ENCODE peak calls at places on chromosomes 11 and 22, in six cellular contexts. One of them, this sample, is unnamed.

GRCh38 chr22:31540966-31541365 is 44.6 kb downstream of the SFI1 start:
- DNase-seq in thoracic aorta: no peak
- DNase-seq in cardiac muscle cell: no peak
- DNase-seq in CD8-positive, alpha-beta memory T cell: no peak
- DNase-seq in A549: no peak
- DNase-seq in left ventricle myocardium inferior: no peak
- DNase-seq in this sample: no peak

GRCh38 chr11:29280452-29280851 is 736.4 kb downstream of the KCNA4 start:
- DNase-seq in thoracic aorta: no peak
- DNase-seq in cardiac muscle cell: no peak
- DNase-seq in CD8-positive, alpha-beta memory T cell: no peak
- DNase-seq in A549: no peak
- DNase-seq in left ventricle myocardium inferior: no peak
- DNase-seq in this sample: no peak

GRCh38 chr11:19200410-19201201 is 1.2 kb downstream of the CSRP3 start:
- DNase-seq in thoracic aorta: no peak
- DNase-seq in cardiac muscle cell: no peak
- DNase-seq in CD8-positive, alpha-beta memory T cell: no peak
- DNase-seq in A549: no peak
- DNase-seq in left ventricle myocardium inferior: no peak
- DNase-seq in this sample: no peak

GRCh38 chr11:128549256-128549944 is 38.0 kb downstream of the ETS1 start:
- DNase-seq in thoracic aorta: no peak
- DNase-seq in cardiac muscle cell: no peak
- DNase-seq in CD8-positive, alpha-beta memory T cell: no peak
- DNase-seq in A549: no peak
- DNase-seq in left ventricle myocardium inferior: peak
- DNase-seq in this sample: no peak

GRCh38 chr22:18033204-18033998 is 9.0 kb upstream of the MICAL3 start:
- DNase-seq in thoracic aorta: no peak
- DNase-seq in cardiac muscle cell: no peak
- DNase-seq in CD8-positive, alpha-beta memory T cell: no peak
- DNase-seq in A549: no peak
- DNase-seq in left ventricle myocardium inferior: no peak
- DNase-seq in this sample: no peak

GRCh38 chr22:26770624-26771023 is 113.2 kb downstream of the MIAT start:
- DNase-seq in thoracic aorta: no peak
- DNase-seq in cardiac muscle cell: no peak
- DNase-seq in CD8-positive, alpha-beta memory T cell: no peak
- DNase-seq in A549: no peak
- DNase-seq in left ventricle myocardium inferior: no peak
- DNase-seq in this sample: no peak

GRCh38 chr11:15937601-15938361 is 418.6 kb downstream of the SOX6 start:
- DNase-seq in thoracic aorta: no peak
- DNase-seq in cardiac muscle cell: no peak
- DNase-seq in CD8-positive, alpha-beta memory T cell: no peak
- DNase-seq in A549: no peak
- DNase-seq in left ventricle myocardium inferior: no peak
- DNase-seq in this sample: no peak

GRCh38 chr11:63769044-63769718 is 606 bp upstream of the ZFTA start:
- DNase-seq in thoracic aorta: no peak
- DNase-seq in cardiac muscle cell: peak
- DNase-seq in CD8-positive, alpha-beta memory T cell: peak
- DNase-seq in A549: no peak
- DNase-seq in left ventricle myocardium inferior: peak
- DNase-seq in this sample: no peak

GRCh38 chr11:43129329-43129728 is 182.5 kb upstream of the API5 start:
- DNase-seq in thoracic aorta: no peak
- DNase-seq in cardiac muscle cell: no peak
- DNase-seq in CD8-positive, alpha-beta memory T cell: no peak
- DNase-seq in A549: no peak
- DNase-seq in left ventricle myocardium inferior: no peak
- DNase-seq in this sample: no peak

GRCh38 chr22:24181996-24182560 is 791 bp downstream of the SUSD2 start:
- DNase-seq in thoracic aorta: no peak
- DNase-seq in cardiac muscle cell: no peak
- DNase-seq in CD8-positive, alpha-beta memory T cell: no peak
- DNase-seq in A549: no peak
- DNase-seq in left ventricle myocardium inferior: peak
- DNase-seq in this sample: no peak

GRCh38 chr11:22346283-22346682 is 8.1 kb downstream of the SLC17A6 start:
- DNase-seq in thoracic aorta: no peak
- DNase-seq in cardiac muscle cell: no peak
- DNase-seq in CD8-positive, alpha-beta memory T cell: no peak
- DNase-seq in A549: no peak
- DNase-seq in left ventricle myocardium inferior: no peak
- DNase-seq in this sample: no peak

GRCh38 chr22:40512426-40513136 is 123.9 kb downstream of the MRTFA start:
- DNase-seq in thoracic aorta: no peak
- DNase-seq in cardiac muscle cell: no peak
- DNase-seq in CD8-positive, alpha-beta memory T cell: no peak
- DNase-seq in A549: peak
- DNase-seq in left ventricle myocardium inferior: no peak
- DNase-seq in this sample: no peak

GRCh38 chr11:92107331-92107730 is 117.3 kb upstream of the FAT3 start:
- DNase-seq in thoracic aorta: no peak
- DNase-seq in cardiac muscle cell: no peak
- DNase-seq in CD8-positive, alpha-beta memory T cell: no peak
- DNase-seq in A549: no peak
- DNase-seq in left ventricle myocardium inferior: no peak
- DNase-seq in this sample: no peak

GRCh38 chr22:36590441-36591056 is 61.6 kb upstream of the EIF3D start:
- DNase-seq in thoracic aorta: no peak
- DNase-seq in cardiac muscle cell: no peak
- DNase-seq in CD8-positive, alpha-beta memory T cell: no peak
- DNase-seq in A549: no peak
- DNase-seq in left ventricle myocardium inferior: no peak
- DNase-seq in this sample: no peak

DNA sequence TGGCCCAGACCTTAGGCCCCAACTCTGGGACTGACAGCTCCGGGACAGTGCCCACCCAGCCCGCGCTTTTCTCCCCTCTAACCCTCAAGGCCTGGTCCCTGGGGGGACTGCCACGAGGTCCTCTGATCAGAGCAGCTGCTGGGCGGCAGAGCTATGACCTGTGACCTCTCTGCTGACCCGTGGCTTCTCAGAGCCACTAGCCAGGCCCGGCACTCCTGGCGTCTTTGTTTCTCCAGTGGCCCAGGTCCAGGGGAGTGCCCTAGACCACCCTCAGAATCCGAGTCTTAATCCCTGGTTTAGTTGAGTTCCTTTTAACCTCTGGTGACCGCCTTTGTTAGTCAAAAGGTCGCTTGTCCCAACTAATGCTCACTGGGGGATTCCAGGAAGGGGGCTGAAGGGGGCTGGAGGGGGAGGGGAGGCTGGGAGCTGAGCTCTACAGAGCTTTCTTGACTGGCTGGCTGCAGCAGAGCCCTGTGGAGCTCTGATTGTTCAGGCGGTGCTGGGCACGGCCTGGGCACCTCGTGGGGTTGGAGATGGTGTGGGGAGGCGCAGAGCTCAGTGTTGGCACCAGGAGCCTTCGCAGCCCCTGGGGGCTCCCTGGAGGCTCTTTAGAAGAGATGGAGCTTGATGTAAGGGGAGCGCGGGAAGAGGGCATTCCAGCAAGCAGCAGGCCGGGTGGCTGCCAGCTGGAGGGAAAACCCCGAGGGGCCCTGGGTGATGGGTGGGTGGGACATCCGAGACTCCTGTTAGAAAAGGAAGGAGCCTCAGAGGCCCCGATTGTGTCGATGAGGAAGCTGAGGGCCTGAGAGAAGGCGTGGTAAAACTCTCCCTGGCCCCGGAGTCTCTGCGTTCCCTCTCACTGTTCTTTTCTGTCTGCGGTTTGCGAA is 1.4 kb downstream of the FBLN1 start:
- DNase-seq in thoracic aorta: no peak
- DNase-seq in cardiac muscle cell: no peak
- DNase-seq in CD8-positive, alpha-beta memory T cell: no peak
- DNase-seq in A549: no peak
- DNase-seq in left ventricle myocardium inferior: no peak
- DNase-seq in this sample: no peak
- H3K27ac ChIP-seq in thoracic aorta: peak
- H3K27ac ChIP-seq in cardiac muscle cell: peak
- H3K27ac ChIP-seq in CD8-positive, alpha-beta memory T cell: no peak
- H3K27ac ChIP-seq in A549: no peak
- H3K27ac ChIP-seq in left ventricle myocardium inferior: peak
- H3K27ac ChIP-seq in this sample: peak

DNA sequence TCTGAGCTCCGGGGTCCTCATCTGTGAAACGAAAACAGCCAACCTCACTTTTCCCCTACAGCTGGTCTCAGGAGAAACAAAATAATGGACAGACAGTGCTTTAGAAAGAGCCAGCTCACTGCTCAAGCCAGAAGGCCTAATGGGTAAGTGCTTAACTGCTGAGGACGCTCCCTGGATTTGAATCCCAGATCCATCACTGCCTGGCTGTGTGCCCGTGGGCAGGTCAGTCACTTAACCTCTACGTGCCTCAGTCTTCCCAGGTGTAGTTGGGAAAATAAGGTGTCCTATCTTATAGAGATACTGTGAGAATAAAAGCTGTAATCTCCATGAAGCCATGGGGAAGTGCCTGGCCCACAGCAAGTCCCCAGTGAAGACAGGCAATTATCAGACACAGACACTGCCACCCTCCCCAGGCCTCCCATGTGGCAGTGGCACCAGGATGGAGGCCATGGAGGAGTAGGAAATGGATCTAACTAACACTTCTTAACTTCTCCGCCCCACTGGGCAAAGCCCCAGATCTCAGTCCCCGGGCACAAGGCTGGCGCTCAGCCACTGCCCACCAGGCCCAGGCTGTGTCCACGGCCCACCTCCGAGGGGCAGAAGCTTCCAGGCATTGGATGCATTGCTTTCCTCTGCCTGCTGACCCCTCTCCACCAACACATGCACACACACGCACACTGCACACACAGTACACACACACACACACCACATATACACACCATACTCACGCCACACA is 9.2 kb downstream of the TP53I11 start:
- DNase-seq in thoracic aorta: no peak
- DNase-seq in cardiac muscle cell: no peak
- DNase-seq in CD8-positive, alpha-beta memory T cell: no peak
- DNase-seq in A549: no peak
- DNase-seq in left ventricle myocardium inferior: no peak
- DNase-seq in this sample: no peak
- H3K27ac ChIP-seq in thoracic aorta: no peak
- H3K27ac ChIP-seq in cardiac muscle cell: peak
- H3K27ac ChIP-seq in CD8-positive, alpha-beta memory T cell: no peak
- H3K27ac ChIP-seq in A549: no peak
- H3K27ac ChIP-seq in left ventricle myocardium inferior: peak
- H3K27ac ChIP-seq in this sample: no peak

GRCh38 chr22:47124451-47124881 is 362.0 kb downstream of the TBC1D22A start:
- DNase-seq in thoracic aorta: no peak
- DNase-seq in cardiac muscle cell: no peak
- DNase-seq in CD8-positive, alpha-beta memory T cell: no peak
- DNase-seq in A549: no peak
- DNase-seq in left ventricle myocardium inferior: peak
- DNase-seq in this sample: no peak
- H3K27ac ChIP-seq in thoracic aorta: no peak
- H3K27ac ChIP-seq in cardiac muscle cell: no peak
- H3K27ac ChIP-seq in CD8-positive, alpha-beta memory T cell: no peak
- H3K27ac ChIP-seq in A549: no peak
- H3K27ac ChIP-seq in left ventricle myocardium inferior: no peak
- H3K27ac ChIP-seq in this sample: no peak

GRCh38 chr11:70324354-70325115 is 54.0 kb downstream of the PPFIA1 start:
- DNase-seq in thoracic aorta: no peak
- DNase-seq in cardiac muscle cell: peak
- DNase-seq in CD8-positive, alpha-beta memory T cell: no peak
- DNase-seq in A549: no peak
- DNase-seq in left ventricle myocardium inferior: no peak
- DNase-seq in this sample: no peak

GRCh38 chr11:70326843-70327242 is 56.4 kb downstream of the PPFIA1 start:
- DNase-seq in thoracic aorta: no peak
- DNase-seq in cardiac muscle cell: no peak
- DNase-seq in CD8-positive, alpha-beta memory T cell: no peak
- DNase-seq in A549: no peak
- DNase-seq in left ventricle myocardium inferior: no peak
- DNase-seq in this sample: no peak

GRCh38 chr11:70328556-70328955 is 58.1 kb downstream of the PPFIA1 start:
- DNase-seq in thoracic aorta: no peak
- DNase-seq in cardiac muscle cell: no peak
- DNase-seq in CD8-positive, alpha-beta memory T cell: no peak
- DNase-seq in A549: no peak
- DNase-seq in left ventricle myocardium inferior: no peak
- DNase-seq in this sample: no peak

GRCh38 chr11:70326365-70326803 is 55.9 kb downstream of the PPFIA1 start:
- DNase-seq in thoracic aorta: no peak
- DNase-seq in cardiac muscle cell: no peak
- DNase-seq in CD8-positive, alpha-beta memory T cell: no peak
- DNase-seq in A549: no peak
- DNase-seq in left ventricle myocardium inferior: no peak
- DNase-seq in this sample: no peak

DNA sequence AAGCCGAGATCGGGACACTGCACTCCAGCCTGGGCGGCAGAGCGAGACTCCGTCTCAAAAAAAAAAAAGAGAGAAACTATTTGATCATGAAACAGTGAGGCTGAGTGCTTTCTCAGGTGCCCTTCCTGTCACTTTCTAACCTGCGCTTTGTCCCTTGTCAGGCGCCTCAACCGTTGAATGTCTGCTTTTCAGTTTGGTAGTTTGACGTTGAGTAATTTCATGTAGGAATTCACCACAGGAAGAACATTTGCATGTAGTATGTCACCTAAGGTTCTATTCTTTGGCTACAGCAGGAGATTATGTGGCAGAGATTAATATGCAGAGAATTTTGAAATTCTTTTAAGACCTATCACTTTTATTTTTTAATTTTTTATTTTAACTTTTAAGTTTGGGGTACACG is 57.2 kb downstream of the PPFIA1 start:
- DNase-seq in thoracic aorta: no peak
- DNase-seq in cardiac muscle cell: no peak
- DNase-seq in CD8-positive, alpha-beta memory T cell: no peak
- DNase-seq in A549: no peak
- DNase-seq in left ventricle myocardium inferior: no peak
- DNase-seq in this sample: no peak
- H3K27ac ChIP-seq in thoracic aorta: no peak
- H3K27ac ChIP-seq in cardiac muscle cell: no peak
- H3K27ac ChIP-seq in CD8-positive, alpha-beta memory T cell: no peak
- H3K27ac ChIP-seq in A549: no peak
- H3K27ac ChIP-seq in left ventricle myocardium inferior: peak
- H3K27ac ChIP-seq in this sample: no peak

GRCh38 chr11:130774703-130775102 is 141.6 kb downstream of the SNX19 start:
- DNase-seq in thoracic aorta: no peak
- DNase-seq in cardiac muscle cell: no peak
- DNase-seq in CD8-positive, alpha-beta memory T cell: no peak
- DNase-seq in A549: no peak
- DNase-seq in left ventricle myocardium inferior: peak
- DNase-seq in this sample: no peak
- H3K27ac ChIP-seq in thoracic aorta: no peak
- H3K27ac ChIP-seq in cardiac muscle cell: no peak
- H3K27ac ChIP-seq in CD8-positive, alpha-beta memory T cell: no peak
- H3K27ac ChIP-seq in A549: no peak
- H3K27ac ChIP-seq in left ventricle myocardium inferior: peak
- H3K27ac ChIP-seq in this sample: no peak

This sample was measured in caudate nucleus.